ENCODE peak calls at places on chromosomes 1 and 21, in six cellular contexts. One of them, this sample, is unnamed.

GRCh38 chr1:114015075-114015474 is 35.8 kb downstream of the OLFML3 start:
- DNase-seq in D721Med: no peak
- DNase-seq in G401: no peak
- DNase-seq in GDM1: no peak
- DNase-seq in progenitor cell of endocrine pancreas: no peak
- DNase-seq in EH: peak; percentile 40
- DNase-seq in this sample: peak; percentile 14

GRCh38 chr1:109757936-109758786 is 5.6 kb downstream of the EPS8L3 start:
- DNase-seq in D721Med: no peak
- DNase-seq in G401: no peak
- DNase-seq in GDM1: no peak
- DNase-seq in progenitor cell of endocrine pancreas: no peak
- DNase-seq in EH: no peak
- DNase-seq in this sample: no peak

GRCh38 chr1:55081188-55081904 is 42.0 kb downstream of the PCSK9 start:
- DNase-seq in D721Med: no peak
- DNase-seq in G401: no peak
- DNase-seq in GDM1: no peak
- DNase-seq in progenitor cell of endocrine pancreas: no peak
- DNase-seq in EH: peak; percentile 80
- DNase-seq in this sample: peak; percentile 78

GRCh38 chr21:35478096-35479080 is 429.3 kb upstream of the RUNX1 start:
- DNase-seq in D721Med: no peak
- DNase-seq in G401: no peak
- DNase-seq in GDM1: no peak
- DNase-seq in progenitor cell of endocrine pancreas: no peak
- DNase-seq in EH: no peak
- DNase-seq in this sample: peak; percentile 13

GRCh38 chr1:91427741-91428140 is 23.1 kb upstream of the HFM1 start:
- DNase-seq in D721Med: no peak
- DNase-seq in G401: no peak
- DNase-seq in GDM1: no peak
- DNase-seq in progenitor cell of endocrine pancreas: no peak
- DNase-seq in EH: no peak
- DNase-seq in this sample: no peak

GRCh38 chr1:119279441-119280415 is 88.9 kb upstream of the HAO2 start:
- DNase-seq in D721Med: no peak
- DNase-seq in G401: no peak
- DNase-seq in GDM1: no peak
- DNase-seq in progenitor cell of endocrine pancreas: no peak
- DNase-seq in EH: peak; percentile 80
- DNase-seq in this sample: no peak

GRCh38 chr1:59020151-59020997 is 236.5 kb upstream of the JUN start:
- DNase-seq in D721Med: no peak
- DNase-seq in G401: no peak
- DNase-seq in GDM1: peak; percentile 65
- DNase-seq in progenitor cell of endocrine pancreas: no peak
- DNase-seq in EH: peak; percentile 83
- DNase-seq in this sample: peak; percentile 91

GRCh38 chr1:46102769-46103476 is 29.5 kb downstream of the PIK3R3 start:
- DNase-seq in D721Med: no peak
- DNase-seq in G401: no peak
- DNase-seq in GDM1: no peak
- DNase-seq in progenitor cell of endocrine pancreas: no peak
- DNase-seq in EH: no peak
- DNase-seq in this sample: no peak

GRCh38 chr1:226643701-226644540 is 95.2 kb downstream of the ITPKB start:
- DNase-seq in D721Med: no peak
- DNase-seq in G401: no peak
- DNase-seq in GDM1: peak; percentile 77
- DNase-seq in progenitor cell of endocrine pancreas: no peak
- DNase-seq in EH: no peak
- DNase-seq in this sample: no peak

GRCh38 chr1:48875736-48876135 is 99.0 kb upstream of the BEND5 start:
- DNase-seq in D721Med: no peak
- DNase-seq in G401: no peak
- DNase-seq in GDM1: no peak
- DNase-seq in progenitor cell of endocrine pancreas: no peak
- DNase-seq in EH: no peak
- DNase-seq in this sample: no peak

GRCh38 chr1:14648931-14649860 is 50.7 kb downstream of the KAZN start:
- DNase-seq in D721Med: no peak
- DNase-seq in G401: no peak
- DNase-seq in GDM1: no peak
- DNase-seq in progenitor cell of endocrine pancreas: no peak
- DNase-seq in EH: no peak
- DNase-seq in this sample: no peak

GRCh38 chr1:31750858-31751638 is 13.1 kb downstream of the ADGRB2 start:
- DNase-seq in D721Med: no peak
- DNase-seq in G401: peak; percentile 19
- DNase-seq in GDM1: no peak
- DNase-seq in progenitor cell of endocrine pancreas: no peak
- DNase-seq in EH: peak; percentile 80
- DNase-seq in this sample: peak; percentile 69

GRCh38 chr21:16241500-16241963 is 511.8 kb downstream of the USP25 start:
- DNase-seq in D721Med: no peak
- DNase-seq in G401: no peak
- DNase-seq in GDM1: peak; percentile 79
- DNase-seq in progenitor cell of endocrine pancreas: no peak
- DNase-seq in EH: no peak
- DNase-seq in this sample: peak; percentile 1

GRCh38 chr1:9439074-9439761 is 100.0 kb upstream of the SLC25A33 start:
- DNase-seq in D721Med: no peak
- DNase-seq in G401: no peak
- DNase-seq in GDM1: no peak
- DNase-seq in progenitor cell of endocrine pancreas: no peak
- DNase-seq in EH: no peak
- DNase-seq in this sample: no peak

GRCh38 chr1:181508486-181509165 is 25.3 kb downstream of the CACNA1E start:
- DNase-seq in D721Med: no peak
- DNase-seq in G401: no peak
- DNase-seq in GDM1: no peak
- DNase-seq in progenitor cell of endocrine pancreas: no peak
- DNase-seq in EH: no peak
- DNase-seq in this sample: no peak

GRCh38 chr1:96842215-96842614 is 120.6 kb downstream of the PTBP2 start:
- DNase-seq in D721Med: no peak
- DNase-seq in G401: no peak
- DNase-seq in GDM1: no peak
- DNase-seq in progenitor cell of endocrine pancreas: no peak
- DNase-seq in EH: no peak
- DNase-seq in this sample: no peak

GRCh38 chr1:231827337-231828105 is 200.9 kb downstream of the DISC1 start:
- DNase-seq in D721Med: no peak
- DNase-seq in G401: no peak
- DNase-seq in GDM1: no peak
- DNase-seq in progenitor cell of endocrine pancreas: no peak
- DNase-seq in EH: peak; percentile 93
- DNase-seq in this sample: peak; percentile 55

GRCh38 chr1:3803905-3804626 is 7.8 kb upstream of the LRRC47 start:
- DNase-seq in D721Med: no peak
- DNase-seq in G401: no peak
- DNase-seq in GDM1: no peak
- DNase-seq in progenitor cell of endocrine pancreas: no peak
- DNase-seq in EH: peak; percentile 49
- DNase-seq in this sample: no peak

GRCh38 chr1:81799939-81800740 is 594 bp upstream of the ADGRL2 start:
- DNase-seq in D721Med: no peak
- DNase-seq in G401: no peak
- DNase-seq in GDM1: no peak
- DNase-seq in progenitor cell of endocrine pancreas: peak; percentile 53
- DNase-seq in EH: peak; percentile 37
- DNase-seq in this sample: peak; percentile 90

GRCh38 chr1:116455509-116455908 is 82.5 kb downstream of the ATP1A1 start:
- DNase-seq in D721Med: no peak
- DNase-seq in G401: no peak
- DNase-seq in GDM1: no peak
- DNase-seq in progenitor cell of endocrine pancreas: no peak
- DNase-seq in EH: no peak
- DNase-seq in this sample: no peak

GRCh38 chr1:203176744-203177460 is 1.3 kb upstream of the MYBPH start:
- DNase-seq in D721Med: no peak
- DNase-seq in G401: no peak
- DNase-seq in GDM1: no peak
- DNase-seq in progenitor cell of endocrine pancreas: no peak
- DNase-seq in EH: no peak
- DNase-seq in this sample: no peak

GRCh38 chr1:91885331-91885715 is 628 bp downstream of the TGFBR3 start:
- DNase-seq in D721Med: no peak
- DNase-seq in G401: no peak
- DNase-seq in GDM1: no peak
- DNase-seq in progenitor cell of endocrine pancreas: no peak
- DNase-seq in EH: peak; percentile 39
- DNase-seq in this sample: peak; percentile 47

GRCh38 chr1:28208818-28209441 is 23.9 kb downstream of the DNAJC8 start:
- DNase-seq in D721Med: no peak
- DNase-seq in G401: peak; percentile 43
- DNase-seq in GDM1: peak; percentile 54
- DNase-seq in progenitor cell of endocrine pancreas: peak; percentile 41
- DNase-seq in EH: peak; percentile 77
- DNase-seq in this sample: peak; percentile 78

GRCh38 chr1:90074555-90075315 is 79.8 kb downstream of the ZNF326 start:
- DNase-seq in D721Med: no peak
- DNase-seq in G401: peak; percentile 2
- DNase-seq in GDM1: no peak
- DNase-seq in progenitor cell of endocrine pancreas: no peak
- DNase-seq in EH: peak; percentile 1
- DNase-seq in this sample: no peak

GRCh38 chr1:169115891-169116585 is 9.5 kb downstream of the ATP1B1 start:
- DNase-seq in D721Med: no peak
- DNase-seq in G401: no peak
- DNase-seq in GDM1: no peak
- DNase-seq in progenitor cell of endocrine pancreas: no peak
- DNase-seq in EH: peak; percentile 48
- DNase-seq in this sample: peak; percentile 81

This sample was measured in mesenchymal stem cell.